ENCODE peak calls at places on chromosomes 12 and 14, in eight cellular contexts. O, X, L, Q, Z, R, J and P are unnamed samples.

GRCh38 chr12:76782440-76782996 is 18.6 kb downstream of the ZDHHC17 start:
- ATAC-seq in O (peak), L (no peak), Q (peak), J (no peak), X (no peak), R (no peak), Z (no peak), P (no peak)

GRCh38 chr14:20602583-20602982 is 11.4 kb upstream of the RNASE12 start:
- ATAC-seq in R (no peak), Q (no peak), O (no peak), L (no peak), X (no peak), Z (no peak), J (no peak), P (no peak)

GRCh38 chr12:70664463-70664862 is 27.2 kb upstream of the PTPRB start:
- ATAC-seq in L (no peak), O (no peak), X (no peak), J (no peak), Z (peak), R (no peak), Q (no peak), P (no peak)

GRCh38 chr12:79682593-79682992 is 8.2 kb downstream of the PAWR start:
- ATAC-seq in Q (no peak), Z (no peak), L (peak), R (no peak), X (no peak), O (no peak), J (no peak), P (no peak)

GRCh38 chr12:88431245-88431644 is 149.0 kb downstream of the KITLG start:
- ATAC-seq in Q (no peak), R (no peak), J (no peak), O (no peak), L (peak), X (no peak), Z (no peak), P (no peak)

GRCh38 chr12:5417500-5417899 is 14.4 kb upstream of the NTF3 start:
- ATAC-seq in Q (no peak), Z (no peak), X (no peak), R (no peak), O (no peak), J (no peak), L (no peak), P (no peak)

GRCh38 chr12:9073077-9073476 is 42.6 kb downstream of the A2M start:
- ATAC-seq in Z (peak), O (no peak), L (no peak), X (no peak), Q (no peak), R (no peak), J (no peak), P (no peak)

GRCh38 chr12:113899844-113900471 is 66.2 kb downstream of the RBM19 start:
- ATAC-seq in J (no peak), Q (no peak), Z (no peak), X (no peak), L (no peak), O (no peak), R (no peak), P (no peak)

GRCh38 chr14:76101384-76101783 is 50.3 kb upstream of the GPATCH2L start:
- ATAC-seq in Z (peak), Q (no peak), J (no peak), L (no peak), R (no peak), X (no peak), O (no peak), P (no peak)

GRCh38 chr12:68175566-68176033 is 16.1 kb upstream of the IFNG start:
- ATAC-seq in O (no peak), J (no peak), Q (peak), R (no peak), X (peak), L (peak), Z (peak), P (peak)